ENCODE peak calls at places on chromosomes 5 and 9, in ten cellular contexts. C is NCI-H1092, U is A549, R is Right ventricle myocardium superior, W is hippocampal formation, Z is GF-D8, D is NCI-H1436, L is anterior cingulate cortex, B is MV-4-11, I is T follicular helper cell. K is an unnamed sample.

GRCh38 chr5:169791251-169791650 is 154.2 kb downstream of the DOCK2 start:
- DNase-seq in C (no peak), U (no peak), R (no peak), W (no peak), Z (no peak), D (no peak), L (no peak), B (no peak), I (no peak), K (no peak)

GRCh38 chr5:33313150-33313549 is 127.6 kb upstream of the TARS1 start:
- DNase-seq in C (no peak), U (peak; percentile 94), R (no peak), W (no peak), Z (no peak), D (no peak), L (no peak), B (no peak), I (no peak), K (no peak)

GRCh38 chr5:115838885-115839518 is 2.4 kb downstream of the ATG12 start:
- DNase-seq in C (peak; percentile 7), U (peak; percentile 61), R (no peak), W (peak; percentile 49), Z (no peak), D (peak; percentile 54), L (no peak), B (peak; percentile 70), I (no peak), K (peak; percentile 60)

GRCh38 chr9:37511006-37511714 is 25.4 kb downstream of the POLR1E start:
- DNase-seq in C (no peak), U (peak; percentile 26), R (no peak), W (no peak), Z (no peak), D (no peak), L (no peak), B (no peak), I (no peak), K (no peak)

GRCh38 chr5:107147584-107147983 is 523.2 kb downstream of the EFNA5 start:
- DNase-seq in C (no peak), U (no peak), R (no peak), W (no peak), Z (no peak), D (no peak), L (no peak), B (no peak), I (no peak), K (no peak)

GRCh38 chr5:54595724-54596123 is 78.2 kb downstream of the SNX18 start:
- DNase-seq in C (no peak), U (no peak), R (no peak), W (no peak), Z (no peak), D (no peak), L (no peak), B (no peak), I (no peak), K (no peak)

GRCh38 chr9:89923961-89924504 is 319.2 kb downstream of the GADD45G start:
- DNase-seq in C (no peak), U (no peak), R (no peak), W (no peak), Z (no peak), D (no peak), L (no peak), B (peak; percentile 17), I (no peak), K (no peak)

GRCh38 chr5:160270704-160271103 is 41.4 kb downstream of the FABP6 start:
- DNase-seq in C (no peak), U (no peak), R (no peak), W (no peak), Z (no peak), D (no peak), L (no peak), B (no peak), I (no peak), K (no peak)

GRCh38 chr5:622359-622758 is 10.2 kb downstream of the CEP72 start:
- DNase-seq in C (no peak), U (no peak), R (no peak), W (no peak), Z (no peak), D (no peak), L (no peak), B (no peak), I (no peak), K (no peak)

GRCh38 chr5:377326-377981 is 55.9 kb downstream of the AHRR start:
- DNase-seq in C (no peak), U (no peak), R (no peak), W (no peak), Z (no peak), D (no peak), L (no peak), B (no peak), I (no peak), K (no peak)

GRCh38 chr5:109454726-109455505 is 45.1 kb upstream of the PJA2 start:
- DNase-seq in C (no peak), U (no peak), R (no peak), W (no peak), Z (no peak), D (no peak), L (no peak), B (no peak), I (no peak), K (no peak)

GRCh38 chr9:2570615-2571479 is 50.7 kb upstream of the VLDLR start:
- DNase-seq in C (peak; percentile 36), U (peak; percentile 78), R (peak; percentile 94), W (no peak), Z (peak; percentile 93), D (no peak), L (no peak), B (peak; percentile 100), I (no peak), K (peak; percentile 86)

GRCh38 chr5:72133212-72133990 is 26.1 kb downstream of the MAP1B start:
- DNase-seq in C (no peak), U (no peak), R (no peak), W (no peak), Z (no peak), D (no peak), L (no peak), B (no peak), I (no peak), K (no peak)

GRCh38 chr5:83877911-83878706 is 157.5 kb upstream of the HAPLN1 start:
- DNase-seq in C (no peak), U (no peak), R (no peak), W (no peak), Z (no peak), D (no peak), L (no peak), B (no peak), I (no peak), K (no peak)

GRCh38 chr9:85453850-85454249 is 287.9 kb downstream of the AGTPBP1 start:
- DNase-seq in C (no peak), U (no peak), R (no peak), W (no peak), Z (no peak), D (no peak), L (no peak), B (no peak), I (no peak), K (no peak)

GRCh38 chr5:110900829-110901228 is 162.0 kb downstream of the SLC25A46 start:
- DNase-seq in C (no peak), U (peak; percentile 22), R (no peak), W (no peak), Z (no peak), D (no peak), L (no peak), B (no peak), I (no peak), K (no peak)

GRCh38 chr5:107805166-107805565 is 134.4 kb upstream of the EFNA5 start:
- DNase-seq in C (no peak), U (no peak), R (no peak), W (no peak), Z (no peak), D (peak; percentile 45), L (no peak), B (no peak), I (no peak), K (no peak)

GRCh38 chr9:137106662-137107292 is 7.8 kb downstream of the DPP7 start:
- DNase-seq in C (no peak), U (no peak), R (peak; percentile 25), W (no peak), Z (no peak), D (no peak), L (no peak), B (no peak), I (no peak), K (no peak)

GRCh38 chr9:91073049-91073810 is 271.6 kb downstream of the SYK start:
- DNase-seq in C (no peak), U (no peak), R (no peak), W (no peak), Z (no peak), D (no peak), L (no peak), B (no peak), I (no peak), K (no peak)

GRCh38 chr9:35500130-35500748 is 10.3 kb downstream of the RUSC2 start:
- DNase-seq in C (no peak), U (peak; percentile 34), R (no peak), W (no peak), Z (no peak), D (no peak), L (no peak), B (no peak), I (no peak), K (no peak)

GRCh38 chr9:37381094-37381741 is 41.3 kb upstream of the GRHPR start:
- DNase-seq in C (no peak), U (no peak), R (no peak), W (no peak), Z (no peak), D (no peak), L (no peak), B (no peak), I (no peak), K (no peak)

GRCh38 chr9:22030101-22030598 is 21.0 kb upstream of the CDKN2B start:
- DNase-seq in C (no peak), U (no peak), R (no peak), W (no peak), Z (peak; percentile 82), D (no peak), L (no peak), B (peak; percentile 97), I (no peak), K (peak; percentile 99)

GRCh38 chr9:134218230-134218629 is 53.9 kb upstream of the RNU6ATAC start:
- DNase-seq in C (no peak), U (no peak), R (peak; percentile 26), W (no peak), Z (no peak), D (no peak), L (no peak), B (no peak), I (no peak), K (no peak)

GRCh38 chr9:98558575-98558974 is 150.2 kb downstream of the GABBR2 start:
- DNase-seq in C (no peak), U (no peak), R (no peak), W (no peak), Z (no peak), D (no peak), L (no peak), B (no peak), I (no peak), K (no peak)

K was measured in AML-193.